ENCODE peak calls at places on chromosome 12, in nine cellular contexts. L is mammary epithelial cell, Q is AG04450, P is spleen, V is tibial artery, J is heart right ventricle, T is WERI-Rb-1, D is lower lobe of right lung, K is Panc1. O is an unnamed sample.

GRCh38 chr12:92403210-92404175 is 257.8 kb upstream of the BTG1 start:
- DNase-seq in Q (no peak), J (no peak), K (no peak), L (no peak), P (no peak), V (no peak), D (no peak), T (peak), O (no peak)

GRCh38 chr12:68373836-68374314 is 41.7 kb upstream of the MDM1 start:
- DNase-seq in K (no peak), J (no peak), P (no peak), T (no peak), D (no peak), Q (no peak), L (no peak), V (no peak), O (no peak)

GRCh38 chr12:42235426-42235825 is 2.6 kb downstream of the YAF2 start:
- DNase-seq in P (no peak), T (no peak), D (no peak), K (no peak), J (no peak), L (no peak), Q (no peak), V (peak), O (no peak)

GRCh38 chr12:52082988-52083637 is 3.6 kb downstream of the SMIM41 start:
- DNase-seq in L (no peak), D (peak), P (peak), V (no peak), J (peak), K (peak), Q (no peak), T (peak), O (peak)

GRCh38 chr12:3313066-3313465 is 177.9 kb upstream of the PRMT8 start:
- DNase-seq in T (no peak), V (no peak), J (no peak), K (no peak), L (peak), D (no peak), Q (peak), P (no peak), O (peak)

GRCh38 chr12:107133462-107133861 is 40.1 kb upstream of the CRY1 start:
- DNase-seq in T (no peak), V (no peak), K (no peak), Q (no peak), L (no peak), J (no peak), D (no peak), P (no peak), O (no peak)

GRCh38 chr12:59895161-59895785 is 299.4 kb downstream of the SLC16A7 start:
- DNase-seq in T (no peak), K (no peak), D (no peak), L (no peak), V (no peak), Q (no peak), J (no peak), P (no peak), O (no peak)

GRCh38 chr12:65882504-65882903 is 58.2 kb downstream of the HMGA2 start:
- DNase-seq in Q (no peak), V (no peak), P (no peak), J (no peak), T (no peak), L (no peak), D (no peak), K (no peak), O (no peak)

GRCh38 chr12:119594772-119595445 is 1.3 kb downstream of the TMEM233 start:
- DNase-seq in V (no peak), L (no peak), D (no peak), Q (no peak), P (no peak), J (peak), K (no peak), T (no peak), O (no peak)

GRCh38 chr12:49703647-49704137 is 3.5 kb downstream of the FMNL3 start:
- DNase-seq in K (no peak), Q (peak), V (no peak), L (peak), D (no peak), T (no peak), J (no peak), P (no peak), O (peak)

GRCh38 chr12:48796976-48797375 is 8.1 kb upstream of the ADCY6 start:
- DNase-seq in T (no peak), Q (no peak), K (no peak), D (no peak), P (no peak), V (no peak), L (no peak), J (no peak), O (no peak)

GRCh38 chr12:94603434-94604068 is 46.8 kb downstream of the TMCC3 start:
- DNase-seq in J (peak), T (peak), K (no peak), P (peak), Q (no peak), L (no peak), V (peak), D (peak), O (no peak)

GRCh38 chr12:75308279-75308678 is 21.8 kb downstream of the CAPS2 start:
- DNase-seq in V (no peak), D (no peak), Q (no peak), J (no peak), L (no peak), K (no peak), P (no peak), T (no peak), O (no peak)

GRCh38 chr12:84772281-84772680 is 140.3 kb downstream of the SLC6A15 start:
- DNase-seq in Q (no peak), T (no peak), J (no peak), D (no peak), P (no peak), L (peak), V (no peak), K (no peak), O (no peak)

GRCh38 chr12:120529641-120530314 is 820 bp upstream of the COQ5 start:
- DNase-seq in K (no peak), J (no peak), L (peak), V (no peak), D (no peak), P (no peak), T (peak), Q (no peak), O (peak)

GRCh38 chr12:55647027-55647426 is 10.3 kb downstream of the OR10P1 start:
- DNase-seq in D (no peak), K (no peak), Q (no peak), P (no peak), T (no peak), V (no peak), J (no peak), L (no peak), O (no peak)

GRCh38 chr12:3005736-3006135 is 46.5 kb downstream of the TEAD4 start:
- DNase-seq in P (no peak), Q (no peak), D (no peak), V (no peak), T (no peak), L (no peak), J (no peak), K (no peak), O (peak)

GRCh38 chr12:95116773-95117172 is 43.4 kb upstream of the NR2C1 start:
- DNase-seq in D (no peak), L (peak), T (no peak), J (no peak), Q (no peak), V (no peak), P (no peak), K (no peak), O (no peak)

GRCh38 chr12:26244503-26244902 is 49.1 kb downstream of the SSPN start:
- DNase-seq in L (no peak), J (no peak), P (no peak), V (no peak), D (no peak), T (no peak), K (no peak), Q (no peak), O (no peak)

GRCh38 chr12:22971247-22971646 is 346.3 kb downstream of the ETNK1 start:
- DNase-seq in P (no peak), Q (no peak), T (no peak), L (no peak), V (no peak), J (no peak), D (no peak), K (no peak), O (no peak)

GRCh38 chr12:40103043-40103442 is 2.8 kb downstream of the SLC2A13 start:
- DNase-seq in T (no peak), V (no peak), P (no peak), D (no peak), K (no peak), Q (no peak), L (no peak), J (no peak), O (no peak)

GRCh38 chr12:60205500-60205899 is 609.7 kb downstream of the SLC16A7 start:
- DNase-seq in P (no peak), L (peak), T (no peak), Q (no peak), K (no peak), J (no peak), V (no peak), D (no peak), O (no peak)

GRCh38 chr12:2683283-2684025 is 111.3 kb upstream of the FKBP4 start:
- DNase-seq in V (no peak), P (no peak), K (no peak), J (no peak), Q (no peak), T (no peak), L (no peak), D (no peak), O (no peak)

GRCh38 chr12:132243596-132244289 is 85.6 kb downstream of the GALNT9 start:
- DNase-seq in P (peak), J (no peak), Q (no peak), L (no peak), K (no peak), T (no peak), D (peak), V (no peak), O (no peak)

GRCh38 chr12:26513357-26514043 is 318.1 kb downstream of the SSPN start:
- DNase-seq in T (no peak), D (no peak), J (no peak), V (no peak), K (no peak), L (no peak), Q (no peak), P (no peak), O (no peak)

GRCh38 chr12:67237231-67237630 is 31.9 kb upstream of the CAND1 start:
- DNase-seq in D (no peak), T (no peak), J (no peak), V (no peak), L (peak), K (no peak), P (no peak), Q (no peak), O (no peak)

GRCh38 chr12:8018666-8019581 is 13.6 kb upstream of the FOXJ2 start:
- DNase-seq in P (no peak), D (no peak), T (peak), J (peak), Q (no peak), V (no peak), L (no peak), K (no peak), O (no peak)

GRCh38 chr12:52171950-52172512 is 19.8 kb downstream of the KRT80 start:
- DNase-seq in L (peak), K (no peak), Q (no peak), D (peak), P (no peak), T (peak), J (no peak), V (no peak), O (no peak)

GRCh38 chr12:2615665-2616387 is 178.9 kb upstream of the FKBP4 start:
- DNase-seq in T (no peak), D (no peak), J (peak), K (no peak), Q (peak), V (no peak), L (no peak), P (peak), O (peak)

GRCh38 chr12:115000038-115000437 is 316.1 kb upstream of the TBX3 start:
- DNase-seq in V (no peak), T (no peak), Q (no peak), D (no peak), L (peak), J (no peak), P (no peak), K (peak), O (peak)

DNA sequence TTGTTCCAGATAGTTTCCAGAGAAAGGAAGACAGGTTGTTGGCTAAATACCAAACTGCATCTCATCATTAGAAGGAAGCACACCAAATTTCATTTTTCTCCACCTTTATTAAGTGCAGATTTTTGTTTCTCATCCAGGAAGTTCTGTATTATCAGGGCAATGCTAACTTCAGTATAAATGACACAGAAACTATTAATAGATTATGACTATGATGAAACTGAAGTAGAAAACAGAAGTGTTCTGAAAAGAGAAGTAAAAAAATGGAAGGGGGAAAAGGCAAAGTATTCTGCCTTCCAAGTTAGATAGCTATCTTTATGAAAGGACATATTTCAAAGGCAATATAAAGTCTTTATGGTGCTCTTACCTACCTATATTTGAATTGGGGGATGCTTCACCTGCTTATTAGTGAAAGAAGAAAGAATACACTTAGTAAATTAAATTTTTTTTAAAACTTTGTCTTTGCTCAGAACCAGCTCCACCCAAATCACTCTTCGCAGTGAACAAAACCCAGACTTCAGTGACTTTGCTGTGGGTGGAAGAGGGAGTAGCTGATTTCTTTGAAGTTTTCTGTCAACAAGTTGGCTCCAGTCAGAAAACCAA is 223.9 kb downstream of the PTPRO start:
- DNase-seq in K (no peak), T (no peak), P (no peak), D (no peak), Q (no peak), L (no peak), V (no peak), J (no peak), O (no peak)
- H3K27ac ChIP-seq in K (no peak), T (no peak), P (peak), D (peak), Q (no peak), L (no peak), V (peak), J (no peak), O (no peak)

GRCh38 chr12:53982616-53983579 is 2.0 kb upstream of the HOXC10 start:
- DNase-seq in L (no peak), P (no peak), T (no peak), D (no peak), J (no peak), Q (no peak), K (no peak), V (no peak), O (no peak)
- H3K4me3 ChIP-seq in L (no peak), P (no peak), T (no peak), D (no peak), J (no peak), Q (no peak), K (peak), V (peak), O (no peak)

GRCh38 chr12:124683330-124683662 is 115.9 kb upstream of the NCOR2 start:
- DNase-seq in Q (no peak), P (no peak), K (no peak), L (peak), V (no peak), J (no peak), T (peak), D (peak), O (no peak)
- H3K27ac ChIP-seq in Q (no peak), P (no peak), K (peak), L (no peak), V (peak), J (peak), T (peak), D (peak), O (no peak)

DNA sequence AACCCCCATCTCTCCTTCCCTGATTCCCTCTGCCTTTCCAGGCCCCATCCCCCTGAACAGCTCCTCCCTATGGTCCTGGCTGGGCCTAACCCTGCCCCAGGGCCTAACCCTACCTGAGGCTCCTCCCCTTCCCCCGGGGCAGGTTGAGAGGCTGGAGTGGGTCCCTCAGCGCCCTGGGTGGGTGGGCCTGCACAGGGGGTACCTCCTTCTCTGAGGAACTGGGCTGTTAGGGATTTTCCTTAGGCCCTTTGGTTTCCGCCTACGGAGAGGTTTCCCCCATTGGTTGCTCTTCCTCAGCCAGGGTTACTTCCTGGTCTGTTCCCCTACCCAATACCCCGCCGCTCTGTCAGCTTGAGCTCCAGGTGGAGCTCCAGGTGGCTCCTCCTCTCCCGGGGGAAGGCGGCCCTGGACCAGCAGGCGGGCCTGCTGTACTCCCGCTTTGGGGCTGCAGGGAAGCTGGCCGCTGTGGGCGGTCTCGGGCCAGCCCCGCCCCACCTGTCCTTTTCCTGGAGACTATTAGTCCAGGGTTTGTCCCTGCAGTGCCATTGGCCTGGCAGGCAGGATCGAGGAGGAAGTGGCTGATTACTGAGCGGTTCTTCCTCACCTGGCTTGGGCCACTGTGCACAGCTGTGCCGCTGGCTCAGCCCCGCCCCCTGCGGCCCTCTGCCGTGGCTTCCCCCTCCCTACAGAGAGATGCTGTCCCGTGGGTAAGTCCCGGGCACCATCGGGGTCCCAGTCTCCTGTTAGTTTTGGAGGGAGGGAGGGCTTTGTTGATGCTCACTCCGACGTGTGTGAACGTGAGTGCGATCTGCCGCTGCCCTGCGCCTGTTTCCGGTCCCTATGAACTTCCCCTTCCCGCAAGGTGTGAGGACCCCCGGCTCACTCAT is 2.5 kb downstream of the C12orf57 start:
- DNase-seq in V (no peak), T (peak), J (peak), K (no peak), Q (no peak), L (peak), D (peak), P (peak), O (no peak)
- H3K4me3 ChIP-seq in V (peak), T (peak), J (no peak), K (peak), Q (no peak), L (peak), D (peak), P (peak), O (no peak)

O was measured in brain microvascular endothelial cell.